ENCODE peak calls at places on chromosomes 13 and 19, in five cellular contexts. N, Q, A, P and E are unnamed samples.

GRCh38 chr19:35569281-35569781 is 5.9 kb upstream of the ATP4A start:
- DNase-seq in N (no peak), Q (no peak), A (no peak), P (peak), E (no peak)

GRCh38 chr19:55070755-55071502 is 4.7 kb upstream of the EPS8L1 start:
- DNase-seq in N (no peak), Q (peak), A (peak), P (peak), E (no peak)

GRCh38 chr13:80235131-80235530 is 105.8 kb downstream of the SPRY2 start:
- DNase-seq in N (no peak), Q (no peak), A (no peak), P (peak), E (no peak)

GRCh38 chr19:47779524-47780214 is 1.2 kb downstream of the SELENOW start:
- DNase-seq in N (peak), Q (no peak), A (no peak), P (peak), E (peak)

GRCh38 chr13:59963827-59964226 is 199.9 kb downstream of the DIAPH3 start:
- DNase-seq in N (no peak), Q (no peak), A (no peak), P (no peak), E (no peak)

GRCh38 chr19:38090561-38090960 is 133.5 kb downstream of the DPF1 start:
- DNase-seq in N (no peak), Q (no peak), A (no peak), P (peak), E (no peak)

GRCh38 chr13:37656247-37656940 is 57.8 kb upstream of the POSTN start:
- DNase-seq in N (no peak), Q (no peak), A (peak), P (no peak), E (no peak)

GRCh38 chr19:42277821-42278809 is 9.1 kb downstream of the CIC start:
- DNase-seq in N (no peak), Q (no peak), A (no peak), P (no peak), E (peak)

GRCh38 chr19:16180611-16181010 is 4.6 kb upstream of the FAM32A start:
- DNase-seq in N (no peak), Q (no peak), A (no peak), P (no peak), E (no peak)

GRCh38 chr13:44364601-44365000 is 9.0 kb upstream of the SERP2 start:
- DNase-seq in N (no peak), Q (no peak), A (no peak), P (no peak), E (no peak)

GRCh38 chr19:42374826-42375376 is 15.2 kb downstream of the CNFN start:
- DNase-seq in N (no peak), Q (no peak), A (no peak), P (no peak), E (no peak)

GRCh38 chr13:114043421-114044053 is 69.7 kb upstream of the C13orf46 start:
- DNase-seq in N (peak), Q (no peak), A (peak), P (peak), E (peak)

GRCh38 chr19:18147396-18147795 is 5.6 kb upstream of the PIK3R2 start:
- DNase-seq in N (no peak), Q (no peak), A (no peak), P (no peak), E (no peak)

GRCh38 chr19:3365447-3366103 is 808 bp upstream of the NFIC start:
- DNase-seq in N (peak), Q (no peak), A (no peak), P (peak), E (peak)

GRCh38 chr13:94263038-94263437 is 216.4 kb downstream of the DCT start:
- DNase-seq in N (no peak), Q (no peak), A (no peak), P (no peak), E (no peak)

GRCh38 chr19:45581576-45581975 is 3.0 kb downstream of the OPA3 start:
- DNase-seq in N (no peak), Q (no peak), A (no peak), P (no peak), E (no peak)

GRCh38 chr19:31553112-31553843 is 204.0 kb upstream of the TSHZ3 start:
- DNase-seq in N (no peak), Q (no peak), A (no peak), P (no peak), E (no peak)

GRCh38 chr13:57632276-57633140 is 964 bp downstream of the PCDH17 start:
- DNase-seq in N (no peak), Q (peak), A (no peak), P (peak), E (no peak)

GRCh38 chr19:56084835-56085536 is 36.1 kb downstream of the ZNF787 start:
- DNase-seq in N (no peak), Q (no peak), A (no peak), P (no peak), E (no peak)

GRCh38 chr19:38639679-38640078 is 7.8 kb upstream of the ACTN4 start:
- DNase-seq in N (no peak), Q (no peak), A (no peak), P (no peak), E (no peak)

GRCh38 chr13:51479199-51479523 is 26.3 kb upstream of the INTS6 start:
- DNase-seq in N (no peak), Q (no peak), A (no peak), P (no peak), E (no peak)

GRCh38 chr13:87777395-87777794 is 106.2 kb downstream of the SLITRK5 start:
- DNase-seq in N (no peak), Q (no peak), A (no peak), P (no peak), E (no peak)

GRCh38 chr19:30044273-30045259 is 102.5 kb downstream of the URI1 start:
- DNase-seq in N (no peak), Q (no peak), A (no peak), P (no peak), E (no peak)

GRCh38 chr13:89695343-89696257 is 1651.9 kb upstream of the MIR17HG start:
- DNase-seq in N (peak), Q (no peak), A (peak), P (peak), E (no peak)

GRCh38 chr19:44875666-44876418 is 15.2 kb upstream of the TOMM40 start:
- DNase-seq in N (no peak), Q (no peak), A (no peak), P (peak), E (no peak)

GRCh38 chr19:33247441-33247819 is 21.8 kb upstream of the SLC7A10 start:
- DNase-seq in N (no peak), Q (no peak), A (no peak), P (no peak), E (no peak)

GRCh38 chr19:12745166-12745897 is 6.3 kb upstream of the BEST2 start:
- DNase-seq in N (no peak), Q (no peak), A (no peak), P (no peak), E (no peak)

GRCh38 chr19:5693195-5694166 is 3.4 kb downstream of the RPL36 start:
- DNase-seq in N (no peak), Q (peak), A (no peak), P (no peak), E (peak)

GRCh38 chr13:113623491-113624234 is 34.3 kb downstream of the ATP4B start:
- DNase-seq in N (no peak), Q (peak), A (no peak), P (no peak), E (no peak)

GRCh38 chr19:49338691-49339363 is 3.6 kb downstream of the CD37 start:
- DNase-seq in N (no peak), Q (peak), A (peak), P (peak), E (peak)

GRCh38 chr19:38656171-38656981 is 8.9 kb downstream of the ACTN4 start:
- DNase-seq in N (peak), Q (no peak), A (no peak), P (no peak), E (no peak)

GRCh38 chr13:90445179-90445578 is 902.3 kb upstream of the MIR17HG start:
- DNase-seq in N (no peak), Q (no peak), A (peak), P (peak), E (peak)

GRCh38 chr13:32060319-32060924 is 28.8 kb downstream of the FRY start:
- DNase-seq in N (no peak), Q (no peak), A (no peak), P (no peak), E (no peak)

DNA sequence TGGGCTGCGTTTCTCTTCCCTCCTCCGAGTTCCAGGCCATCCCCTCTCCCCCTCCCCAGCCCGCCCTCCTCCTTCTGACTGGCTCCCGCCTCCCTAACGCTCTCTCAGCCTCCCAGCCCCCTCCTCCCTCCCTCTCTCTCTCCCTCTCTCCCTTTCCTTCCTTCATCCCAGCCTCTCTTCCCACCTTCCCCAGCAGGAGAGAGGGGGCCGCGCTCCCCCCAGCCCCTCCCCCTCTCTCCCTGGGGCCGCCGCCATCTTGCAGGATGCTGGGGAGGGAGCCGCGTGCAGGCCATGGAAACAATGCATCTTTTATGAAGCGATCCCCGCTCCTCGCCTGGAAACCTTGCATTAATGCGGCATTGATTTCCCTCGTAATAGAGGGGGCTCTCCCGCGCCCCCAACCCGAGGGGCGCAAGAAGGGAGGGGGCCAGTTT is 42.6 kb upstream of the ADGRL1 start:
- DNase-seq in N (peak), Q (no peak), A (no peak), P (peak), E (peak)
- H3K4me3 ChIP-seq in N (peak), Q (peak), A (peak), P (no peak), E (peak)

GRCh38 chr13:23551213-23552008 is 18.8 kb upstream of the TNFRSF19 start:
- DNase-seq in N (no peak), Q (no peak), A (no peak), P (no peak), E (no peak)

GRCh38 chr13:23552661-23553060 is 17.6 kb upstream of the TNFRSF19 start:
- DNase-seq in N (no peak), Q (no peak), A (no peak), P (no peak), E (no peak)

GRCh38 chr13:23550164-23550563 is 20.0 kb upstream of the TNFRSF19 start:
- DNase-seq in N (no peak), Q (no peak), A (no peak), P (no peak), E (no peak)

GRCh38 chr13:23554000-23554399 is 16.2 kb upstream of the TNFRSF19 start:
- DNase-seq in N (no peak), Q (no peak), A (no peak), P (no peak), E (no peak)

DNA sequence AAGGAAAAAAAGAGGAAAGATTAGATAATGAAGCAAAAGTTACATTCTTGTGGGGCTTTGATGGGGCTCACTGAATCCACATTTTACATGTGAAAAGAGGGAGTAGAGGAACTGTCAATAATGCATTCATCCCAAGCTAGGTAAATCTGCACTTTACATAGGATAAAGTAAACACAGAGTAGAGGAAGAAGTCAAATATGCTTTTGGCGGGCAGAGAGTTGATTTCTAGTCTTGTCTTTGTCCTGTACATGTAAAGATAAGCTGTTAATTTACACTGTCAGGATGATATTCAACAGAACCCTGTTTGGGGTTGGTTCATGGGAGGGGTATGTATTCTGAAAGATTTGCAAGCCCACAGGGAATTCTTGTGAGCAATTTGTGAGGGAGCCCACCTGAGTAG is 18.0 kb upstream of the TNFRSF19 start:
- DNase-seq in N (no peak), Q (no peak), A (no peak), P (no peak), E (no peak)
- TF ChIP-seq POLR2A in N (no peak), Q (no peak), A (no peak), P (no peak), E (no peak)

DNA sequence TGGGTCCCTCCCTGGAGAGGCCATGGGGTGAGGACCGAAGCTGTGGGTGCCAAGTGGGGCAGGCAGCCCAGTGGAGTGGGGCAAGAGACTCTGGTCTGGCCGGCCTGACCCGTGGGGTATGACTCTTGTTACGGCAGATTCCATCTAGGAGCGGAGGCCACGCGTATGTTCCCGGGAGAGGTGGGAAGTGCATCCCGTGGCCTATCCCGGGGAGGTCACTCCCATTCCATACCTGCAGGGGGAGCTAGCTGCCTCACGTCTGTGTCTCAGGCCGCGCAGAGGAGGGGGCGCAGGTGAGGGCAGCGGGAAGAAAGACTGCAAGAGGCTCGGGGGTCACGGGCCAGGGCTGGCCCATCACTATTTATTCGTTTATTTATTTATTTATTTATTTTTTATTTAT is 4.9 kb downstream of the CSNK1G2 start:
- DNase-seq in N (peak), Q (peak), A (peak), P (peak), E (peak)
- TF ChIP-seq CTCF in N (peak), Q (peak), A (peak), P (peak), E (no peak)

GRCh38 chr13:35470671-35471465 is 5.6 kb downstream of the MAB21L1 start:
- DNase-seq in N (peak), Q (peak), A (no peak), P (no peak), E (no peak)
- H3K4me3 ChIP-seq in N (peak), Q (peak), A (no peak), P (no peak), E (no peak)

GRCh38 chr13:27954406-27954851 is 14.7 kb downstream of the CDX2 start:
- DNase-seq in N (no peak), Q (peak), A (peak), P (peak), E (no peak)
- TF ChIP-seq POLR2A in N (no peak), Q (peak), A (peak), P (no peak), E (no peak)

GRCh38 chr13:20489185-20489820 is 36.4 kb downstream of the CRYL1 start:
- DNase-seq in N (peak), Q (no peak), A (no peak), P (peak), E (peak)
- TF ChIP-seq CTCF in N (no peak), Q (peak), A (no peak), P (peak), E (no peak)

DNA sequence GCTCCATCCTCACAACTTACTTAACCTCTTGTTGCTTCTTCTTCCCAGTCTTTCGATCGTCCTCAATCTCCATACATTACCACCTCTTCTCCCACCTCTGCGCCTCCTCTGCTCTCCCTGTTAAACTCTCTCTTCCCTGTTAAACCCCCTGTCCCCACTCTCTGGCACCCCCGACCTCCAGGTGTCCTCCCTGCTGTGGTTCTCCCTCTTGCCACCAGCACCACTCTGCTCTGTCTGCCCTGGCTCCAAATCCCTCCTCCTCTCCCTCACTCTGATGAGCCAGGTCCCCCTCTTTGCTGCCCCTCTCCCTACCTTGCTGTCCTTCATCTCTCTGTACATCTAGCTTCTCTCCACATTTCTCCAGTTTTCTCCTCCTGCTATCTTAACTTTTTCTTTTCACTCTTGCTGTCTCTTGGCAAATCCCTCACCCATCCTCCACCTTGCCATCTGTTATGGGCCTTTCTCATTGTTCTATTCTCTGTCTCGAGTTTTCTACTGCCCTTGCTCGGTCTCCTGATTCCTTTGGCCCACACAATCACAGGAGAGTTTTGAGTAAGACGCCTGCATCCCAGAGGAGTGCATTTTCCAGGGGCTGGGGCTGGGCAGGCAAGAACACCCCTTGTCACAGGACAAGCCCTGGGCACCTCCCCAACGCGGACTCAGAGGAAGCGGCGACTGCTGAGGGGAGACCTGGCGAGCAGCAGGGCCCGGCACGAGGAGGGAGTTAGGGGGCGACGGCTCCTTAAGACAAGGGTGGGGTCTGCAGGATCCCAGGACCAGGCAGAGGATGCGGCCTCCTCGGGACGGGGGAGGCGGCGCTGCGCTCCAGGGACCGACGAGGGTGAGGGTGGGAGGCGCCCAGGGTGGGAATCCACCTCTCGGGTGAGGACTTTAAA is 21.4 kb upstream of the ERVV-1 start:
- DNase-seq in N (no peak), Q (no peak), A (no peak), P (no peak), E (no peak)
- H3K4me3 ChIP-seq in N (peak), Q (peak), A (no peak), P (no peak), E (peak)